ENCODE peak calls at places on chromosome 14, in nine cellular contexts. C is activated naive CD8-positive, alpha-beta T cell treated with anti-CD3 and anti-CD28 coated beads for 36 hours; S is pancreas; Y is CMK; U is amniotic stem cell; G is NCI-H1694; D is activated T-cell treated with anti-CD3 and anti-CD28 coated beads, Interleukin-2, amount 50 U/mL, for 4 hours; O is naive B cell; H is ELR. T is an unnamed sample.

GRCh38 chr14:23067847-23068791 is 10.8 kb upstream of the CDH24 start:
- DNase-seq in H (no peak), C (no peak), Y (no peak), G (no peak), D (no peak), U (no peak), O (no peak), S (no peak), T (no peak)

GRCh38 chr14:52596861-52597260 is 44.2 kb downstream of the GPR137C start:
- DNase-seq in G (no peak), H (peak; percentile 41), Y (no peak), O (no peak), S (no peak), C (no peak), D (no peak), U (no peak), T (no peak)

GRCh38 chr14:31080060-31080459 is 53.9 kb upstream of the STRN3 start:
- DNase-seq in G (no peak), C (no peak), S (no peak), O (no peak), U (no peak), Y (no peak), D (no peak), H (peak; percentile 30), T (no peak)

GRCh38 chr14:24794906-24795305 is 160.9 kb upstream of the GZMB start:
- DNase-seq in S (no peak), Y (no peak), D (no peak), G (no peak), O (no peak), H (no peak), C (no peak), U (no peak), T (no peak)

GRCh38 chr14:42140831-42141279 is 534.2 kb downstream of the LRFN5 start:
- DNase-seq in O (no peak), G (no peak), U (peak; percentile 50), D (no peak), Y (no peak), C (no peak), S (no peak), H (peak; percentile 86), T (no peak)

GRCh38 chr14:93648440-93649168 is 139.7 kb downstream of the PRIMA1 start:
- DNase-seq in G (peak; percentile 47), S (no peak), U (no peak), H (peak; percentile 36), D (no peak), Y (no peak), O (no peak), C (peak; percentile 35), T (no peak)

GRCh38 chr14:57736391-57736790 is 129.5 kb downstream of the SLC35F4 start:
- DNase-seq in O (no peak), D (no peak), H (no peak), S (no peak), C (no peak), G (no peak), U (no peak), Y (no peak), T (no peak)

GRCh38 chr14:69574266-69574953 is at the start of gene CCDC177:
- DNase-seq in G (peak; percentile 83), S (peak; percentile 50), C (peak; percentile 72), D (peak; percentile 72), H (peak; percentile 72), Y (no peak), U (no peak), O (peak; percentile 61), T (no peak)

GRCh38 chr14:96911499-96912130 is 114.4 kb downstream of the VRK1 start:
- DNase-seq in O (no peak), Y (no peak), C (no peak), H (no peak), G (no peak), U (no peak), D (no peak), S (no peak), T (no peak)

GRCh38 chr14:105330491-105330895 is 15.9 kb downstream of the PACS2 start:
- DNase-seq in C (peak; percentile 29), S (no peak), Y (no peak), U (no peak), O (no peak), H (peak; percentile 66), G (no peak), D (no peak), T (no peak)

GRCh38 chr14:64855732-64856527 is 23.8 kb downstream of the SPTB start:
- DNase-seq in D (no peak), Y (no peak), U (no peak), O (no peak), G (no peak), S (no peak), C (no peak), H (no peak), T (no peak)

GRCh38 chr14:46920542-46920941 is 269.0 kb upstream of the RPL10L start:
- DNase-seq in H (no peak), Y (no peak), C (no peak), S (no peak), D (no peak), U (no peak), G (no peak), O (no peak), T (no peak)

GRCh38 chr14:61547186-61548121 is 147.9 kb upstream of the HIF1A start:
- DNase-seq in U (no peak), H (peak; percentile 90), D (no peak), G (no peak), C (no peak), Y (no peak), S (no peak), O (no peak), T (no peak)

GRCh38 chr14:101031721-101032120 is 128.2 kb upstream of the RTL1 start:
- DNase-seq in H (no peak), G (no peak), D (no peak), C (no peak), S (no peak), Y (no peak), U (no peak), O (no peak), T (no peak)

GRCh38 chr14:30656190-30656632 is 34.1 kb downstream of the SCFD1 start:
- DNase-seq in U (no peak), C (peak; percentile 9), Y (no peak), H (peak; percentile 58), O (peak; percentile 35), D (peak; percentile 9), S (no peak), G (peak; percentile 5), T (no peak)

GRCh38 chr14:99757331-99758070 is 35.7 kb upstream of the EML1 start:
- DNase-seq in G (peak; percentile 44), D (no peak), H (peak; percentile 100), U (peak; percentile 91), O (no peak), S (no peak), Y (no peak), C (no peak), T (no peak)

GRCh38 chr14:25041484-25041883 is 8.5 kb downstream of the STXBP6 start:
- DNase-seq in U (no peak), G (no peak), S (no peak), D (no peak), Y (no peak), H (no peak), C (no peak), O (no peak), T (no peak)

T was measured in GF-D8.